ENCODE peak calls at places on chromosomes 5 and 9, in four cellular contexts. W, J, D and U are unnamed samples. For H3K4me1, the result is how much of the 10 kb centered on the place peaks cover.

GRCh38 chr5:147551677-147552076 is 41.8 kb upstream of the DPYSL3 start:
- DNase-seq in D (no peak), W (no peak), J (peak), U (no peak)

GRCh38 chr5:159510282-159510681 is 180.0 kb upstream of the IL12B start:
- DNase-seq in W (no peak), D (peak), J (peak), U (no peak)

GRCh38 chr5:124735169-124735858 is 11.1 kb downstream of the ZNF608 start:
- DNase-seq in D (no peak), J (no peak), W (no peak), U (no peak)

GRCh38 chr5:58135571-58136335 is 324.1 kb downstream of the PLK2 start:
- DNase-seq in D (no peak), W (no peak), J (peak), U (peak)

GRCh38 chr5:116046261-116046660 is 14.0 kb downstream of the ARL14EPL start:
- DNase-seq in D (no peak), W (peak), J (no peak), U (peak)

GRCh38 chr5:124670672-124671592 is 75.5 kb downstream of the ZNF608 start:
- DNase-seq in J (no peak), W (no peak), D (no peak), U (peak)

GRCh38 chr5:151643385-151643784 is 43.3 kb downstream of the SPARC start:
- DNase-seq in D (no peak), J (no peak), W (no peak), U (no peak)

GRCh38 chr5:140114341-140115185 is 654 bp downstream of the PURA start:
- DNase-seq in D (no peak), J (peak), W (no peak), U (peak)

GRCh38 chr9:113969343-113969742 is 93.2 kb downstream of the ZNF618 start:
- DNase-seq in W (no peak), J (no peak), D (no peak), U (no peak)

GRCh38 chr5:91898865-91899264 is 515.7 kb upstream of the ARRDC3 start:
- DNase-seq in D (no peak), W (no peak), J (no peak), U (no peak)

GRCh38 chr9:77454668-77455067 is 193.5 kb downstream of the GNA14 start:
- DNase-seq in W (no peak), J (peak), D (no peak), U (no peak)

GRCh38 chr5:73312146-73312871 is 136.3 kb downstream of the FOXD1 start:
- DNase-seq in W (no peak), D (no peak), J (peak), U (no peak)

GRCh38 chr5:37771731-37772130 is 68.1 kb downstream of the GDNF start:
- DNase-seq in J (peak), D (no peak), W (no peak), U (peak)

GRCh38 chr5:117761190-117761589 is 1186.6 kb upstream of the SEMA6A start:
- DNase-seq in W (no peak), J (no peak), D (no peak), U (no peak)

GRCh38 chr5:175652741-175653663 is 4.9 kb upstream of the HRH2 start:
- DNase-seq in D (no peak), J (no peak), W (no peak), U (no peak)

GRCh38 chr5:154858972-154859950 is 834 bp downstream of the CNOT8 start:
- DNase-seq in D (no peak), W (no peak), J (no peak), U (peak)

GRCh38 chr9:116870566-116870965 is 183.5 kb downstream of the TRIM32 start:
- DNase-seq in W (peak), J (no peak), D (peak), U (peak)

GRCh38 chr9:135294826-135295225 is 184.8 kb upstream of the PPP1R26 start:
- DNase-seq in W (peak), J (no peak), D (no peak), U (no peak)

GRCh38 chr9:69027355-69028097 is 8.0 kb upstream of the FXN start:
- DNase-seq in D (no peak), J (peak), W (peak), U (peak)

GRCh38 chr5:114223866-114224265 is 138.0 kb upstream of the KCNN2 start:
- DNase-seq in W (peak), D (no peak), J (no peak), U (peak)

GRCh38 chr5:147169399-147169798 is 65.4 kb upstream of the STK32A start:
- DNase-seq in D (no peak), W (no peak), J (peak), U (peak)

GRCh38 chr5:23742701-23743100 is 235.3 kb downstream of the PRDM9 start:
- DNase-seq in D (no peak), W (no peak), J (no peak), U (no peak)

GRCh38 chr9:69120380-69121154 is 53.5 kb upstream of the TJP2 start:
- DNase-seq in J (no peak), D (peak), W (peak), U (peak)

GRCh38 chr9:27529316-27530278 is at the start of gene MOB3B:
- DNase-seq in D (no peak), J (peak), W (peak), U (peak)

GRCh38 chr9:110531776-110532175 is 47.8 kb downstream of the SVEP1 start:
- DNase-seq in D (no peak), J (peak), W (no peak), U (no peak)

GRCh38 chr9:70488793-70489105 is 74.3 kb upstream of the KLF9 start:
- DNase-seq in J (no peak), W (no peak), D (no peak), U (no peak)

GRCh38 chr5:54589786-54590185 is 72.2 kb downstream of the SNX18 start:
- DNase-seq in J (no peak), D (no peak), W (no peak), U (no peak)

GRCh38 chr5:10903786-10904560 is 142.9 kb upstream of the DAP start:
- DNase-seq in W (no peak), D (no peak), J (no peak), U (no peak)

GRCh38 chr9:88567870-88568269 is 32.9 kb downstream of the NXNL2 start:
- DNase-seq in J (no peak), W (no peak), D (no peak), U (no peak)

GRCh38 chr9:134709512-134710270 is 68.1 kb downstream of the COL5A1 start:
- DNase-seq in D (no peak), W (no peak), J (peak), U (no peak)

GRCh38 chr9:123059472-123060220 is 26.2 kb downstream of the GPR21 start:
- DNase-seq in J (no peak), D (no peak), W (no peak), U (peak)

GRCh38 chr5:131221888-131222287 is 42.0 kb upstream of the CDC42SE2 start:
- DNase-seq in D (no peak), J (peak), W (no peak), U (peak)

GRCh38 chr9:126630458-126631237 is 16.9 kb downstream of the LMX1B start:
- DNase-seq in W (no peak), D (no peak), J (no peak), U (peak)
- TF ChIP-seq EZH2 in W (no peak), D (no peak), J (no peak), U (no peak)

DNA sequence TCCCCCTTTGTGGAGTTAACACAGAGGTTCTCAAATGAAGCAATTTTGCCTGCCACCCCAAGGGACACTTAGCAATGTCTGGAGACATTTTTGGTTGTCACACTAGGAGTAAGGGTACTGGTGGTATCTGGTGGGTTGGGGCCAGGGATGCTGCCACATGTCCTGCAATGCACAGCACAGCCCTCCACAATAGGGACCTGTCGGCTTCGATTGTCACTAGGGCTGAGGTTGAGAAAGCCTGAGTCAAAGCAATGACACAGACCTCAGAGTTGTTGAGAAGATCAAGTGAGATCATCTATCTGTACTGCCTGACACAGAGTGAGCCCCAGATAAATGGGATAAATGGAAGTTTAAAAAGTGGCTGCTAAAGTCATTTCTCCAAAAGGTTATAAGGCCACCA is 249.2 kb upstream of the KLF4 start:
- DNase-seq in J (peak), D (no peak), W (no peak), U (no peak)
- H3K4me1 ChIP-seq in J (under half), D (under half), W (under half), U (under half)

DNA sequence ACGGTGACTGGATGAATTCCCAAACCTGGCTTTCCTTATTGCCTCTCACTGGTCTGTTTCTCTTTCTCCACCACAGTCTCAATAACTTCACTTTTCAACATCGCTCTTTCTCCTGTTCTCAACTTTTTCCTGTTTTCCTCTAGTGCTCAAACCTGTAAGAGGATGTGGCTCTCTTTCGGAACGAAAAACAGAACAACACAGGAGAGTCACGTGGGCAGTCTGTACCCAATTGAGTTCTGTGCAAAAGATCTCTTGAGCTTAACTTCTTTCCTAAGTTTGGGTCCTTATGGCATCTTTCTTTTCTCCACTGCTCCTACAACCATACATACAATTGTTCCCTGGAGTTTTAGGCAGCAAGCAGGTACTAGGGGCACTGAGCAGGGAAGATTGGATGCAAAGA is 8.9 kb downstream of the HAVCR1 start:
- DNase-seq in D (no peak), W (no peak), J (no peak), U (no peak)
- H2AFZ ChIP-seq in D (peak), W (peak), J (peak), U (no peak)

DNA sequence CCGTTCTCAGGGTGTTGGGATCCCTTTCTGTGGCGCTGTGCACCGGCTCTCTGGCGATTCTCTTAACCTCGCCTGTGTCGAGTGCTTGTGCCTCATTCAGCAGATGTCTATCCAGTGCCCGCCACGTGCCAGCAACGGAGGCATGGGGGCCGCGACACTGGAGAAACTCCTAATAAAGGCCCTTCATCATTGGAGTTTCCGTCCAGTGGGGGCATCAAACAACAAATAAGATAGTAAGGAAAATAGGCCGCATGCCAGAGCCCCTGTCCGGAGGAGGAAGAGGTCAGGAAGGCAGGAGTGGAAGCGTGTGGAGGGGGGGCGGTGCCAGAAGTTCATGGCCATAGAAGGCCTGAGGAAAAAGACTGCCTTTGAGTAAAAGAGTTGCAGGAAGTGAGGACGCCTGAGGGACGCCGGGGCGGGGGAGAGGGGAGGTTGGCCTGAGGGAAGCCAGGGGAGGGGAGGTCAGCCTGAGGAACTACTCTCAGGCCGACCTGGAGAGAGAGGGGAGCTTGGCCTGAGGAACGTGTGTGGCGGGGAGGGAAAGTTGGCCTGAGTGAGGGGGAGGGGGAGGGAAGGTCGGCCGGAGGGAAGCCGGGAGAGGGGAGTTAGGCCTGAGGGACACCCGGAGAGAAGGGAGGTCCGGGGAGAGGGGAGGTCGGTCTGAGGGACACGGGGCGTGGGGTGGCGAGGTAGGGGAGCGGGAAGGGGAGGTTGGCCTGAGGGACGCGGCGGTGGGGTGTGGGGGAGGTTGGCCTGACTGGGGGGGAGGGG is 82.2 kb downstream of the CACNA1B start:
- DNase-seq in J (no peak), D (no peak), W (no peak), U (no peak)
- TF ChIP-seq EZH2 in J (no peak), D (no peak), W (no peak), U (no peak)